ENCODE peak calls at places on chromosomes 12 and 14, in five cellular contexts. K is foreskin fibroblast, S is sigmoid colon, V is endodermal cell, O is HFF-Myc. U is an unnamed sample.

GRCh38 chr14:94015223-94015622 is 10.9 kb upstream of the OTUB2 start:
- DNase-seq in K (no peak), O (no peak), V (no peak), S (no peak), U (no peak)

GRCh38 chr12:7026854-7027253 is 8.6 kb upstream of the LPCAT3 start:
- DNase-seq in S (no peak), V (no peak), K (no peak), O (no peak), U (no peak)

GRCh38 chr12:64633940-64634337 is 23.6 kb downstream of the RASSF3 start:
- DNase-seq in K (peak), V (peak), S (peak), O (no peak), U (peak)

GRCh38 chr12:98894412-98895085 is 249.5 kb downstream of the APAF1 start:
- DNase-seq in K (no peak), S (no peak), V (peak), O (no peak), U (no peak)

GRCh38 chr14:95313707-95314106 is 6.0 kb downstream of the CLMN start:
- DNase-seq in V (no peak), K (peak), O (no peak), S (peak), U (peak)

GRCh38 chr12:47276253-47277070 is 196.7 kb upstream of the AMIGO2 start:
- DNase-seq in K (no peak), V (no peak), S (no peak), O (peak), U (peak)

GRCh38 chr12:120783197-120783596 is 57.6 kb downstream of the ACADS start:
- DNase-seq in V (no peak), S (no peak), O (peak), K (peak), U (peak)

GRCh38 chr12:113684908-113685512 is 213.3 kb upstream of the LHX5 start:
- DNase-seq in K (no peak), V (peak), O (no peak), S (no peak), U (no peak)

GRCh38 chr14:33837943-33838683 is 112.8 kb downstream of the EGLN3 start:
- DNase-seq in V (no peak), O (no peak), K (no peak), S (no peak), U (no peak)

GRCh38 chr12:110791589-110791988 is 48.9 kb upstream of the PPP1CC start:
- DNase-seq in O (no peak), S (no peak), V (no peak), K (no peak), U (no peak)

GRCh38 chr14:32728957-32729356 is 209.7 kb upstream of the NPAS3 start:
- DNase-seq in K (no peak), V (no peak), S (no peak), O (no peak), U (peak)

GRCh38 chr12:113939867-113940266 is 26.3 kb downstream of the RBM19 start:
- DNase-seq in V (no peak), K (no peak), S (no peak), O (no peak), U (no peak)

GRCh38 chr12:110135012-110135411 is 10.9 kb downstream of the IFT81 start:
- DNase-seq in K (peak), S (no peak), O (no peak), V (no peak), U (peak)

GRCh38 chr12:98373982-98374381 is 141.4 kb upstream of the TMPO start:
- DNase-seq in O (no peak), V (peak), K (no peak), S (no peak), U (peak)

GRCh38 chr14:99273025-99273723 is 1.2 kb upstream of the BCL11B start:
- DNase-seq in S (no peak), K (no peak), V (peak), O (no peak), U (no peak)
- H3K4me3 ChIP-seq in S (peak), K (no peak), V (peak), O (no peak), U (no peak)

GRCh38 chr12:74903522-74903921 is 306.1 kb downstream of the KCNC2 start:
- DNase-seq in K (no peak), O (no peak), S (no peak), V (peak), U (no peak)
- TF ChIP-seq CTCF in K (peak), O (peak), S (no peak), V (peak), U (no peak)

GRCh38 chr14:25050494-25051170 is 685 bp upstream of the STXBP6 start:
- DNase-seq in K (peak), S (no peak), V (no peak), O (peak), U (peak)
- H3K4me3 ChIP-seq in K (peak), S (peak), V (peak), O (peak), U (peak)

DNA sequence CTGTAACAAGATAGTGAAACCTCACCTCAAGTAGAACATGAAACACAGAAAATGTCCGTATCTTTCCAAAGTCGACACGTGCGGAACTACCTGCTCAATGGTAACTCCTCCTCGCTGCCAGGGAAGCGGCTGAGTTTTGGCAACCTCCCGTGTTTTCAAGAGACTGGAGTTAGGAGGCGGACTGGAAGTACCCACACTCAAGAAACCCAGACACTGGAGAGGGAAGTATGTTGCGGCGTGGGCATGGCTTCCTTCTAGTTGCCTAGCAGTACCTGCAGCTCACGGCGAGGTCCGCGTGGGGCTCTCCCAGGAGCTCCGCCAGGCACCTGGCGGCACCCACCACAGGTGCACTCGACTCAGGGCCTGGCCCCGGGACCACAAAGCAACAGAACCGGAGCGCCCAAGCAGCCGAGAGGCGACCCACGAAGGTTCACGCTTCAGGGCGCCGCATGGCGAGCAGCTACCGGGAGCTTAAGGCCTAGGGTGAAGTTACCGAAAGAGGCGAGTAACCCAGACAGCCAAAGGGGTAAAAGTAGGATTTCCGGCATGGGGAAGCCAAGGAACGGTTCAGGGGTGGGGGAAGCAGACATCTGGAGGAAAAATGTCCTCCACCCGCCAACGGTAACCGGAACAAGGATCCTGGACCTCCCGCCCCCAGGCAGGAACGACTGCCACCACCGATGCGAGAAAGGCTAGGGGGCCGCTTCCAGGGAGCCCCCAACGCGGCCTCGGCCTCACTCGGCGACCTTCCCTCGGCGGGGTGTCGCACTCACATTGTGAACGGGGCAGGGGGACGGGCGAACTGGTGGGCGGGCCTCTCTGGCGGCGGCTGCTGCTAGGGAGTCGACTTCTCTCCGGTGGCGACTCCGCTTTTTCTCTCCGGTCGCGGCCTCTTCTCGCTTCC is 607 bp downstream of the PTGES3 start:
- DNase-seq in V (peak), S (peak), K (no peak), O (no peak), U (peak)
- TF ChIP-seq CTCF in V (no peak), S (no peak), K (no peak), O (no peak), U (no peak)

DNA sequence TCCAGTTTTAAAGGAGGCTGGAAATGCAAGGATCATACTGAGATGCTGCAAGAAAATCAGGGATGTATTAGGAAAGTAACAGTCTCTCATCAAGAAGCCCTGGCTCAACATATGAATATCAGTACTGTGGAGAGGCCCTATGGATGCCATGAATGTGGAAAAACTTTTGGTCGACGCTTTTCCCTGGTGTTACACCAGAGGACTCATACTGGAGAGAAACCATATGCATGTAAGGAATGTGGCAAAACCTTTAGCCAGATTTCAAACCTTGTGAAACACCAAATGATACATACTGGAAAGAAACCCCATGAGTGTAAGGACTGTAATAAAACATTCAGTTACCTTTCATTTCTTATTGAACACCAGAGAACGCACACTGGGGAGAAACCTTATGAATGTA is 24.5 kb downstream of the ZNF891 start:
- DNase-seq in V (no peak), K (no peak), S (no peak), O (no peak), U (peak)
- H3K4me3 ChIP-seq in V (peak), K (no peak), S (no peak), O (no peak), U (no peak)

DNA sequence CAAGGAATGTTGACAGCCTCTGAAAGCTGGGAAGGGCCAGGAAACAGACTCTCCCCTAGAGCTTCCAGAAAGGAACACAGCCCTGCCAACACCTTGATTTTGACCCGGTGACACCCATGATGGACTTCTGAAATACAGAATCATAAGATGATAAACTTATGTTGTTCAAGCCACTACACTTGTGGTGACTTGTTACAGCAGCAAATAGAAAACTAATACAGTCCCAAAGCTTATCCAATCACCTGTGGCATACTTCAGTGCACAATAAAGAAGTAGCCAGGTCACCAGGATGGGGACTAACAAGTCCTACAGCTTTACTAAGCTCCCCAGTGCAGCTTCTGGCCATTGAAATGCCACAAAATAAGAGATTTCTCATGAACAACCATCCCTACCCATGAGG is 5.4 kb downstream of the STON2 start:
- DNase-seq in V (no peak), O (no peak), K (no peak), S (no peak), U (no peak)
- TF ChIP-seq CTCF in V (no peak), O (no peak), K (no peak), S (no peak), U (no peak)

GRCh38 chr12:19988457-19988856 is 379.9 kb upstream of the PDE3A start:
- DNase-seq in O (no peak), S (no peak), V (no peak), K (no peak), U (peak)
- H3K4me3 ChIP-seq in O (no peak), S (no peak), V (no peak), K (no peak), U (no peak)